ENCODE peak calls at places on chromosomes 4 and X, in six cellular contexts. H is cardiac fibroblast; Y is stimulated activated CD4-positive, alpha-beta T cell treated with anti-CD3 and anti-CD28 coated beads, Interleukin-4, amount 100 ng/mL, for 4 hours; Q is Right ventricle myocardium inferior; W is T-helper 1 cell; M is body of pancreas. C is an unnamed sample.

GRCh38 chr4:102878901-102879300 is 10.1 kb downstream of the CISD2 start:
- DNase-seq in H (no peak), Y (no peak), Q (no peak), W (no peak), M (no peak), C (no peak)

GRCh38 chr4:160406426-160406825 is 1303.5 kb downstream of the RAPGEF2 start:
- DNase-seq in H (no peak), Y (no peak), Q (no peak), W (no peak), M (no peak), C (no peak)

GRCh38 chrX:66919280-66919832 is 280.5 kb upstream of the EDA2R start:
- DNase-seq in H (no peak), Y (no peak), Q (no peak), W (no peak), M (no peak), C (no peak)

GRCh38 chrX:118756111-118756510 is 28.7 kb downstream of the IL13RA1 start:
- DNase-seq in H (peak), Y (no peak), Q (no peak), W (no peak), M (no peak), C (no peak)

GRCh38 chr4:8775121-8775520 is 96.5 kb downstream of the HMX1 start:
- DNase-seq in H (no peak), Y (no peak), Q (no peak), W (no peak), M (no peak), C (no peak)

GRCh38 chr4:15031993-15032660 is 29.8 kb downstream of the CPEB2 start:
- DNase-seq in H (peak), Y (no peak), Q (no peak), W (no peak), M (no peak), C (no peak)

GRCh38 chr4:14752341-14753046 is 249.8 kb upstream of the CPEB2 start:
- DNase-seq in H (no peak), Y (no peak), Q (no peak), W (no peak), M (no peak), C (no peak)

GRCh38 chrX:20362268-20363002 is 95.7 kb upstream of the RPS6KA3 start:
- DNase-seq in H (peak), Y (no peak), Q (no peak), W (no peak), M (peak), C (peak)

GRCh38 chr4:151727365-151727764 is 33.4 kb downstream of the GATB start:
- DNase-seq in H (peak), Y (no peak), Q (no peak), W (no peak), M (no peak), C (no peak)

GRCh38 chr4:10442976-10443375 is 14.2 kb downstream of the ZNF518B start:
- DNase-seq in H (peak), Y (no peak), Q (no peak), W (no peak), M (no peak), C (no peak)

GRCh38 chr4:173807347-173807746 is 277.3 kb upstream of the HAND2 start:
- DNase-seq in H (no peak), Y (no peak), Q (no peak), W (no peak), M (peak), C (no peak)

GRCh38 chr4:150769235-150769634 is 187.3 kb downstream of the MAB21L2 start:
- DNase-seq in H (peak), Y (no peak), Q (no peak), W (no peak), M (peak), C (peak)

GRCh38 chrX:87388381-87388780 is 129.2 kb upstream of the KLHL4 start:
- DNase-seq in H (no peak), Y (no peak), Q (no peak), W (no peak), M (no peak), C (no peak)

GRCh38 chr4:6342530-6343293 is 73.1 kb downstream of the WFS1 start:
- DNase-seq in H (peak), Y (no peak), Q (no peak), W (no peak), M (peak), C (no peak)

GRCh38 chrX:20313889-20314288 is 47.2 kb upstream of the RPS6KA3 start:
- DNase-seq in H (no peak), Y (no peak), Q (no peak), W (no peak), M (no peak), C (no peak)

GRCh38 chr4:6875431-6875831 is 34.2 kb upstream of the TBC1D14 start:
- DNase-seq in H (no peak), Y (no peak), Q (peak), W (no peak), M (no peak), C (no peak)

GRCh38 chr4:175371091-175371490 is 441.0 kb downstream of the GPM6A start:
- DNase-seq in H (no peak), Y (no peak), Q (no peak), W (no peak), M (no peak), C (peak)

GRCh38 chr4:78766026-78766425 is 10.1 kb upstream of the BMP2K start:
- DNase-seq in H (peak), Y (no peak), Q (no peak), W (no peak), M (no peak), C (no peak)

GRCh38 chrX:155435744-155436112 is 22.7 kb downstream of the F8A3 start:
- DNase-seq in H (no peak), Y (no peak), Q (no peak), W (no peak), M (no peak), C (no peak)

GRCh38 chr4:61428950-61429349 is 228.8 kb downstream of the ADGRL3 start:
- DNase-seq in H (no peak), Y (no peak), Q (no peak), W (no peak), M (no peak), C (no peak)

GRCh38 chrX:22325091-22325490 is 52.4 kb downstream of the CBLL2 start:
- DNase-seq in H (peak), Y (no peak), Q (no peak), W (no peak), M (no peak), C (no peak)

GRCh38 chr4:42673084-42673429 is 16.2 kb upstream of the ATP8A1 start:
- DNase-seq in H (peak), Y (no peak), Q (peak), W (no peak), M (peak), C (peak)

GRCh38 chr4:25106363-25107151 is 53.7 kb downstream of the SEPSECS start:
- DNase-seq in H (no peak), Y (no peak), Q (no peak), W (no peak), M (no peak), C (no peak)

GRCh38 chr4:101528526-101528925 is 181.2 kb upstream of the PPP3CA start:
- DNase-seq in H (no peak), Y (no peak), Q (no peak), W (no peak), M (no peak), C (no peak)

GRCh38 chrX:285076-285677 is 4.0 kb downstream of the PLCXD1 start:
- DNase-seq in H (no peak), Y (no peak), Q (no peak), W (no peak), M (no peak), C (no peak)

GRCh38 chr4:122898370-122899150 is 23.8 kb downstream of the NUDT6 start:
- DNase-seq in H (peak), Y (no peak), Q (no peak), W (no peak), M (no peak), C (peak)